ENCODE peak calls at places on chromosomes 6 and 20, in six cellular contexts. Y is spleen; Z is AG04450; F is CD8-positive, alpha-beta T cell; P is SK-N-SH; W is H1. S is an unnamed sample.

GRCh38 chr6:121993362-121993761 is 406.1 kb upstream of the HSF2 start:
- DNase-seq in Z (no peak), F (no peak), P (no peak), Y (no peak), W (no peak), S (no peak)

GRCh38 chr6:90080876-90081464 is 186.7 kb downstream of the GJA10 start:
- DNase-seq in W (no peak), P (no peak), Z (no peak), Y (no peak), F (peak; percentile 46), S (peak; percentile 40)

GRCh38 chr6:144351338-144351737 is 66.2 kb downstream of the UTRN start:
- DNase-seq in P (no peak), W (no peak), Y (no peak), Z (no peak), F (no peak), S (no peak)

GRCh38 chr20:45049904-45050471 is 50.9 kb downstream of the KCNS1 start:
- DNase-seq in Z (no peak), Y (no peak), F (no peak), W (no peak), P (no peak), S (no peak)

GRCh38 chr20:37201827-37202162 is 22.4 kb upstream of the MROH8 start:
- DNase-seq in Z (no peak), P (peak; percentile 22), F (no peak), W (no peak), Y (no peak), S (no peak)

GRCh38 chr6:5053038-5053437 is 32.1 kb upstream of the PPP1R3G start:
- DNase-seq in Z (no peak), Y (no peak), F (no peak), P (no peak), W (no peak), S (no peak)

GRCh38 chr6:20712011-20712410 is 177.8 kb downstream of the CDKAL1 start:
- DNase-seq in P (no peak), W (no peak), Y (no peak), F (no peak), Z (no peak), S (no peak)

GRCh38 chr6:4258733-4259132 is 123.4 kb upstream of the ECI2 start:
- DNase-seq in Z (no peak), Y (no peak), F (no peak), W (no peak), P (no peak), S (no peak)

GRCh38 chr6:102051720-102052119 is 658.2 kb downstream of the GRIK2 start:
- DNase-seq in W (no peak), F (no peak), Y (no peak), P (no peak), Z (no peak), S (no peak)

DNA sequence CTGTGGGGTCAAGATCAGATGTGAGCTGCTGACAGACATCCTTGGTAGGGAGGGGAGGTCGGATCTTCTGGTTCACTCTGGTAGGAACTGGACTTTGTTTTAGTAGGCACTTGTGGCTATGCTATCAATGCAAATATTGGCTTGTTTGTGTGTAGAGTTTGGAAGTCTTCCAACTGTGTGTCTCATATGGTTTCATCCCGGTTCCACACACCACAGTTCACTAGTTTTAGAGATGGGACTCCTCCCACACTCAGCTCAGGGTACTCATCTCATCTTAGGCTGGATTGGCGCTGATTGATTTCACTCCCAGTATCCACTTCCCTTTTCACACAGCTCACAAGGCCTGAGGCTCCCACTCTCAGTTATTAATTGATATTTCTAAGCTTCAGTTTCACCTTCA is 161.3 kb downstream of the THBS2 start:
- DNase-seq in P (no peak), W (no peak), Z (no peak), F (no peak), Y (no peak), S (no peak)
- H3K9me3 ChIP-seq in P (peaks cover 3% of the 10 kb centered on the region), W (peaks cover 35% of the 10 kb centered on the region), Z (peaks cover 9% of the 10 kb centered on the region), F (no peaks in the 10 kb centered on the region), Y (peaks cover 34% of the 10 kb centered on the region), S (peaks cover 2% of the 10 kb centered on the region)

GRCh38 chr6:131875647-131876046 is 67.8 kb downstream of the ENPP1 start:
- DNase-seq in P (no peak), F (no peak), Y (no peak), W (no peak), Z (no peak), S (no peak)

GRCh38 chr6:131877999-131878789 is 70.4 kb downstream of the ENPP1 start:
- DNase-seq in F (no peak), Z (no peak), P (no peak), W (no peak), Y (no peak), S (no peak)

DNA sequence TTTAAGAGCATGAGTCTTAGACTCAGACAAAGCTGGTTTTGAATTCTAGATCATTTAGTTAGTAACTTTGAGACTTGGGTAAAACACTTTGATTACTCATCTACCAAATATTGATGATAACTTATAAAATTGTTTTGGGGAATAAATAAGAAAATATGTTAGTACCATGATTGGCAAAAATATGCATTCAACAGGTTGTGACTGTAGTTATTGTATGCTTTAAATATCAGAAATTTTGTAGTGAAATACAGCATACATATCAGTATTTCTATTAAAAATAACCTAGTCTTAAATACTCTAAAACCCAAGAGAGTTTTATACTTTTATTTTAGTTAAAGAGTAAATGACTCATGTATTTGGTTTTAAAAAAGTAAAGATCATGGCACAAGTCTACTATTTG is 68.7 kb downstream of the ENPP1 start:
- DNase-seq in W (no peak), F (no peak), P (no peak), Z (no peak), Y (no peak), S (no peak)
- H3K9me3 ChIP-seq in W (no peaks in the 10 kb centered on the region), F (no peaks in the 10 kb centered on the region), P (no peaks in the 10 kb centered on the region), Z (no peaks in the 10 kb centered on the region), Y (no peaks in the 10 kb centered on the region), S (no peaks in the 10 kb centered on the region)

GRCh38 chr6:30282522-30282921 is 44.2 kb upstream of the TRIM39 start:
- DNase-seq in W (no peak), Z (no peak), Y (no peak), P (no peak), F (no peak), S (no peak)

GRCh38 chr6:30287139-30287538 is 39.6 kb upstream of the TRIM39 start:
- DNase-seq in Y (no peak), Z (no peak), P (no peak), F (no peak), W (no peak), S (no peak)

GRCh38 chr6:30283761-30284160 is 43.0 kb upstream of the TRIM39 start:
- DNase-seq in Z (no peak), P (no peak), F (no peak), W (no peak), Y (no peak), S (no peak)
- H3K9me3 ChIP-seq in Z (peaks cover 37% of the 10 kb centered on the region), P (peaks cover 49% of the 10 kb centered on the region), F (peaks cover 21% of the 10 kb centered on the region), W (peaks cover 88% of the 10 kb centered on the region), Y (peaks cover 100% of the 10 kb centered on the region), S (peaks cover 28% of the 10 kb centered on the region)

DNA sequence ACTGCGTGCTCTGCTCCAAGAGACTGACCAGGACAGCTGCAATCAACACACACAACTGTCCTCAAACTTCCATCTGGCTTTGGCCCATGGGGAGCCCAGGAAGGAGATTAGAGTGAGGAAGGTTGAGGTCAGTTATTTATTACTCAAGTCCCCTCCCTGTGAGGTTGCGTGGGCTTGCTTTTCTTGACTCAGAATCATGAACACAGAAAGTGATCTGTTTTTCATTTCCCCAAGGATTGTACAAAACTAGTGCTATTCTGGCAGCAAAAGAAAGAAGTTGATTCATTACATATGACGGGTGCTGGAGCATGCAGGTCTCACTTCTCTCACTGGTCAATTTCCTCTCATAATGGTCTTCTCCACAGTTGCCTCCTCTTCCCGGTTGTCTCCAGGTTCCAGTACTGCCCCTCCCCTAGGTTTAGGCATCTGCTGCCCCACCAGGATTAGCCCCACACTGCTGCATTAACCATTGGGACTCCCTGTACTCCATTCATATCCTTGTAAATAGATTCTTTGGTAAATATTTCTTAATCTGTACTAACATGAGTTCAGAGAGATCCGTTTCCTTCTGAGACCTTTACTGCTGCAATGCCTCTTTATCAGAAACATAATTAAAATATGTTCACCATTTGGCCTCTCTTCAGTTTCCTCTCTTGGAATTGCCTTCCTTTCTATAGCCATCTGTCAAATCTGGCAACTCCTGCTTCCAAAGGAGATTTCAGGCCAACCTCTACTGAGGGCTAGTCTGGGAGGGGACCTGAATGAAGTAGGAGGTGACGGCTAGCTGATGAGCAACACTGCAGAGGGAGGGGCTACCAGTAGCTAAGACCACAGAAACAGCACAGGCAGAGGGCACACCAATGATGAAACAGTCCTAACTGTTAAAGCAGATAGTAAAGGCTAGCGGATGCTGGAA is 888.8 kb downstream of the QKI start:
- DNase-seq in Y (no peak), P (no peak), Z (no peak), F (no peak), W (no peak), S (no peak)
- H3K9me3 ChIP-seq in Y (peaks cover 4% of the 10 kb centered on the region), P (no peaks in the 10 kb centered on the region), Z (peaks cover 38% of the 10 kb centered on the region), F (no peaks in the 10 kb centered on the region), W (peaks cover 2% of the 10 kb centered on the region), S (no peaks in the 10 kb centered on the region)

GRCh38 chr20:24899153-24899552 is 49.9 kb upstream of the CST7 start:
- DNase-seq in Y (no peak), P (no peak), F (no peak), Z (no peak), W (no peak), S (no peak)
- H3K9me3 ChIP-seq in Y (peaks cover 31% of the 10 kb centered on the region), P (no peaks in the 10 kb centered on the region), F (no peaks in the 10 kb centered on the region), Z (peaks cover 8% of the 10 kb centered on the region), W (peaks cover 20% of the 10 kb centered on the region), S (no peaks in the 10 kb centered on the region)

DNA sequence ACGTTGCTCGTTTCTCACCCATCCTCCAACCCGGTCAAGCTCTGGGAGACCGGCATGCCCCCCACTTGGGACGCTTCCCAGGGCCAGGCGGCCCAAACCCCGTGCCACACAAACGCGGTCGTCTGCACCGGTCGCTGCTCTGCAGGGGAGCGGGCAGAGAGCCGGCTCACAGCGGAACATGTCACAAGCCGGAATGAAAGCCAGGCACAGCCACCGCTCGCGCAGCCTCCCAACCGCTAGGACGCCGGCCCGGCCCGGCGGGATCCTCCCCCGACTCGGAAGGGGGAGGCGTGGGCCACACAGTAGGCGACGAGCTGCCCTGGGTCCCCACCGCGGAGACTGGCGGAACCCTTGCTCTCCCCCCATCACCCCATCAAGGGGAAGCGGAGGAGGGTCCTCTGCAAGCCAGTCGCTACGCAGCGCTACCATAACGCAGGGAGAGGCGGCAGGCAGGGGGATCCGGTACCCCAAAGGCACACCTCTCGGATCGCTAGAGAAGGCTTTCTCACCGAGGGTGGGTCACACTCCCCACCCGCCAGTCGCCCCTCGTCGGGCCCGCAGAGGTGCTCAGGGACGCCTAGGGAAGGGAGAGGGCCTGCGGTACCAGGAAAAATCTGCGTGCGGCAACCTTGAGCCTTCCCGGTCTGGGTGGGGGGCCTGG is 768.4 kb upstream of the DEFB115 start:
- DNase-seq in Z (no peak), W (peak; percentile 29), F (no peak), Y (peak; percentile 57), P (no peak), S (no peak)
- H3K9me3 ChIP-seq in Z (peaks cover 68% of the 10 kb centered on the region), W (peaks cover 15% of the 10 kb centered on the region), F (no peaks in the 10 kb centered on the region), Y (peaks cover 72% of the 10 kb centered on the region), P (no peaks in the 10 kb centered on the region), S (no peaks in the 10 kb centered on the region)

GRCh38 chr6:53557005-53557715 is 12.3 kb upstream of the GCLC start:
- DNase-seq in Y (no peak), F (no peak), Z (no peak), P (no peak), W (no peak), S (no peak)
- H3K9me3 ChIP-seq in Y (peaks cover 26% of the 10 kb centered on the region), F (no peaks in the 10 kb centered on the region), Z (peaks cover 7% of the 10 kb centered on the region), P (no peaks in the 10 kb centered on the region), W (peaks cover 38% of the 10 kb centered on the region), S (no peaks in the 10 kb centered on the region)

DNA sequence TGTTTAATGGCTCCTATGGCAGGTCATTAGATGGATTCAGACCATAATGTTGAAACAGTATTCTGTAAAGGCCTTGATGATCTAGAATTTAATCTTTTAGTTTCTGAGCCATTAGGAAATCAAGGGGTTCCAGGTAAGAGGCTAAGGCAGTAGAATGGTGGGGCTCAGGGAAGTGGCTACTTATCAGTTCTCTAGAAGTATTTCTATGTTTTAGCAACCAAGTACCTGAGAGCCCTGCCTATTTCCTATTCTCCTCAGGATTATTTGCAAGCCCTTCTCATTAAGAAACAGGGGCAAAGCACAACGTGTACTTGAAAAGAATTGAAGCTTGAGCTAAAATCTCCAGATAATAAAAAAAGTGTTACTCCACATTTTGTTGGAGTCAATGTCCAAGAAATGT is 646.5 kb downstream of the RNF144B start:
- DNase-seq in P (no peak), W (no peak), Z (no peak), F (no peak), Y (no peak), S (no peak)
- H3K9me3 ChIP-seq in P (no peaks in the 10 kb centered on the region), W (no peaks in the 10 kb centered on the region), Z (no peaks in the 10 kb centered on the region), F (no peaks in the 10 kb centered on the region), Y (no peaks in the 10 kb centered on the region), S (no peaks in the 10 kb centered on the region)